ENCODE peak calls at places on chromosomes 11 and 22, in six cellular contexts. D, V, O, L, T and E are unnamed samples.

GRCh38 chr22:27726726-27727449 is 74.7 kb downstream of the MN1 start:
- DNase-seq in D (no peak), V (peak), T (no peak), O (no peak), L (peak), E (no peak)

GRCh38 chr11:124301482-124301881 is 12.3 kb downstream of the OR8D1 start:
- DNase-seq in T (no peak), L (no peak), D (no peak), O (no peak), V (peak), E (no peak)

GRCh38 chr11:94897330-94897768 is 76.0 kb downstream of the CWC15 start:
- DNase-seq in V (peak), T (peak), O (no peak), D (no peak), L (peak), E (peak)

GRCh38 chr11:30712749-30713148 is 126.6 kb upstream of the MPPED2 start:
- DNase-seq in L (no peak), V (no peak), O (no peak), D (no peak), T (no peak), E (no peak)

GRCh38 chr11:103112364-103112763 is 3.1 kb downstream of the DYNC2H1 start:
- DNase-seq in D (no peak), O (no peak), V (peak), L (no peak), T (no peak), E (no peak)

GRCh38 chr11:34266090-34266912 is 91.5 kb downstream of the ABTB2 start:
- DNase-seq in O (no peak), L (no peak), V (peak), T (no peak), D (no peak), E (no peak)

GRCh38 chr11:86117706-86118050 is 48.8 kb upstream of the PICALM start:
- DNase-seq in V (no peak), T (no peak), O (no peak), L (no peak), D (no peak), E (no peak)

GRCh38 chr11:17598700-17599459 is 51.8 kb downstream of the OTOG start:
- DNase-seq in D (peak), O (peak), T (peak), L (peak), V (peak), E (peak)

GRCh38 chr11:62005231-62005661 is 37.8 kb upstream of the FTH1 start:
- DNase-seq in V (peak), L (peak), O (no peak), T (no peak), D (no peak), E (no peak)

GRCh38 chr11:44835979-44836378 is 109.2 kb downstream of the TSPAN18 start:
- DNase-seq in T (no peak), L (no peak), O (no peak), V (no peak), D (no peak), E (no peak)

GRCh38 chr22:30628491-30628890 is 7.1 kb upstream of the SLC35E4 start:
- DNase-seq in O (no peak), L (no peak), D (no peak), V (no peak), T (no peak), E (no peak)

GRCh38 chr11:37422511-37422910 is 824.5 kb upstream of the RAG2 start:
- DNase-seq in O (no peak), T (no peak), D (no peak), V (no peak), L (no peak), E (no peak)

GRCh38 chr22:43860126-43860525 is 2.2 kb downstream of the SULT4A1 start:
- DNase-seq in V (no peak), D (no peak), T (no peak), L (peak), O (no peak), E (no peak)

GRCh38 chr22:38228873-38229740 is 27.3 kb downstream of the MAFF start:
- DNase-seq in T (no peak), V (peak), L (no peak), O (no peak), D (no peak), E (no peak)

GRCh38 chr11:27973851-27974536 is 134.0 kb downstream of the KIF18A start:
- DNase-seq in V (no peak), D (no peak), O (no peak), T (no peak), L (no peak), E (no peak)

GRCh38 chr11:34653851-34654490 is 33.1 kb downstream of the EHF start:
- DNase-seq in V (peak), L (peak), D (no peak), T (no peak), O (no peak), E (peak)

GRCh38 chr11:59174664-59175033 is 2.7 kb downstream of the DTX4 start:
- DNase-seq in L (no peak), D (no peak), O (no peak), T (no peak), V (peak), E (no peak)

GRCh38 chr11:35765211-35765610 is 102.6 kb downstream of the TRIM44 start:
- DNase-seq in O (no peak), T (no peak), V (no peak), L (no peak), D (no peak), E (no peak)

GRCh38 chr11:14082338-14082737 is 119.8 kb downstream of the SPON1 start:
- DNase-seq in T (no peak), O (no peak), V (peak), D (no peak), L (no peak), E (no peak)

GRCh38 chr11:127791844-127792243 is 791.3 kb upstream of the KIRREL3 start:
- DNase-seq in V (no peak), O (no peak), D (no peak), T (no peak), L (no peak), E (no peak)

GRCh38 chr11:15800121-15800800 is 556.1 kb downstream of the SOX6 start:
- DNase-seq in O (no peak), T (no peak), V (peak), D (no peak), L (no peak), E (no peak)

GRCh38 chr11:73245461-73245860 is 26.7 kb upstream of the P2RY6 start:
- DNase-seq in O (no peak), T (no peak), D (no peak), L (no peak), V (no peak), E (no peak)

GRCh38 chr11:75563978-75564552 is 2.0 kb downstream of the SERPINH1 start:
- DNase-seq in D (no peak), V (peak), O (no peak), L (peak), T (peak), E (peak)

DNA sequence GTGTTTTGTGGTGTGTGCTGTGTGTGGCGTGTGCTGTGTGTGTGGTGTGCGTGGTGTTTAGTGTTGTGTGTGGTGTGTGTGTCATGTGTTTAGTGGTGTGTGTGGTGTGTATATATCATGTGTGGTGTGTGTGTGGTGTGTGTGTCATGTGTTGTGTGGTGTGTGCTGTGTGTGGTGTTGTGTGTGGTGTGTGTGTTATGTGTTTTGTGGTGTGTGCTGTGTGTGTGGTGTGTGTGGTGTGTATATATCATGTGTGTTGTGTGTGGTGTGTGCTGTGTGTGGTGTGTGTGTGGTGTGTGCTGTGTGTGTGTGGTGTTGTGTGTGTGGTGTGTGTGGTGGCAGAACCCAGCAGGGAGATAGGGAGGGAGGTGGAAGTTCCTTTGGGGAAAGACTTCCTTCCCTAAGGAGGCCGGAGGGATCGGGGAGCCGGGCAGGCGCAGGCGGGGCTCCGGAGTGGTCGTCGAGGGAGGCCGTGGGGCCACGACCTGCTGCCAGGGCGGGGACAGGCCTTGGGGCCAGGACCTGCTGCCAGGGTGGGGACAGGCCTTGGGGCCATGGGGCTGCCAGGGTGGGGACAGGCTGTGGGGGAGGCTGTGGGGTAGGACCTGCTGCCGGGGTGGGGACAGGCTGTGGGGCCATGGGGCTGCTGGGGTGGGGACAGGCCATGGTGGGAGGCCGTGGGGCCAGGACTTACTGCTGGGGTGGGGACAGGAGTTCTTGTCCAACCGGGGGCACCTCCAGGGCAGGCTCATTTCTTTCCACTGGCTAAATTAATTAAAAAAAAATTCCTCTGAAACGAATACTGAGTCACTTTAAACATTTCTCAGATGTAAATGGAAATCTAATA is 15.2 kb downstream of the PIM3 start:
- DNase-seq in V (peak), O (no peak), D (peak), T (peak), L (no peak), E (peak)
- H3K27ac ChIP-seq in V (no peak), O (peak), D (no peak), T (no peak), L (no peak), E (no peak)

GRCh38 chr22:26707581-26707980 is 50.2 kb downstream of the MIAT start:
- DNase-seq in O (no peak), T (no peak), V (no peak), D (no peak), L (no peak), E (no peak)

GRCh38 chr22:26709617-26710390 is 52.4 kb downstream of the MIAT start:
- DNase-seq in L (no peak), T (no peak), V (peak), D (no peak), O (no peak), E (no peak)

GRCh38 chr22:26711205-26711958 is 54.0 kb downstream of the MIAT start:
- DNase-seq in D (no peak), O (no peak), L (no peak), V (peak), T (no peak), E (no peak)

GRCh38 chr22:26707090-26707489 is 49.7 kb downstream of the MIAT start:
- DNase-seq in L (no peak), V (no peak), D (no peak), O (no peak), T (no peak), E (no peak)

GRCh38 chr22:26708256-26709009 is 51.0 kb downstream of the MIAT start:
- DNase-seq in O (no peak), D (no peak), T (no peak), V (no peak), L (no peak), E (no peak)
- H3K27ac ChIP-seq in O (no peak), D (no peak), T (no peak), V (no peak), L (no peak), E (no peak)

GRCh38 chr11:80082386-80082785 is 641.6 kb upstream of the TENM4 start:
- DNase-seq in T (no peak), V (no peak), O (no peak), D (no peak), L (no peak), E (no peak)
- H3K27ac ChIP-seq in T (no peak), V (no peak), O (no peak), D (no peak), L (no peak), E (no peak)

GRCh38 chr11:69275178-69275577 is 18.8 kb upstream of the MYEOV start:
- DNase-seq in O (no peak), V (no peak), L (no peak), T (no peak), D (no peak), E (no peak)
- H3K27ac ChIP-seq in O (no peak), V (no peak), L (no peak), T (no peak), D (no peak), E (no peak)

GRCh38 chr11:2812371-2812991 is 73.1 kb downstream of the CDKN1C start:
- DNase-seq in L (no peak), O (no peak), V (peak), D (no peak), T (no peak), E (no peak)
- H3K27ac ChIP-seq in L (no peak), O (no peak), V (peak), D (no peak), T (no peak), E (no peak)

GRCh38 chr11:4065601-4066377 is 28.8 kb upstream of the RRM1 start:
- DNase-seq in V (no peak), D (no peak), L (no peak), T (no peak), O (no peak), E (no peak)
- H3K27ac ChIP-seq in V (no peak), D (no peak), L (no peak), T (no peak), O (no peak), E (no peak)